ENCODE peak calls at places on chromosomes 5 and 9, in four cellular contexts. G, B, T and Y are unnamed samples.

GRCh38 chr5:43432486-43433365 is 20.5 kb upstream of the CCL28 start:
- DNase-seq in B (peak), G (no peak), T (peak), Y (no peak)

GRCh38 chr9:38020251-38021076 is 48.6 kb downstream of the SHB start:
- DNase-seq in G (no peak), T (no peak), B (no peak), Y (no peak)

GRCh38 chr5:150013931-150014330 is 13.4 kb downstream of the HMGXB3 start:
- DNase-seq in G (no peak), B (no peak), T (no peak), Y (no peak)

GRCh38 chr5:88384901-88385300 is 116.3 kb upstream of the TMEM161B start:
- DNase-seq in T (no peak), B (no peak), G (no peak), Y (no peak)

GRCh38 chr9:128341435-128341849 is 1.1 kb downstream of the SLC27A4 start:
- DNase-seq in G (peak), T (no peak), B (peak), Y (peak)

GRCh38 chr9:112203536-112203935 is 28.4 kb upstream of the SUSD1 start:
- DNase-seq in T (peak), B (peak), G (no peak), Y (no peak)

GRCh38 chr5:146041180-146041789 is 64.1 kb downstream of the PLAC8L1 start:
- DNase-seq in G (no peak), B (no peak), T (no peak), Y (no peak)

GRCh38 chr5:153256-153655 is 38.0 kb upstream of the LRRC14B start:
- DNase-seq in B (peak), G (no peak), T (no peak), Y (no peak)

GRCh38 chr5:150263801-150264621 is 25.6 kb downstream of the CAMK2A start:
- DNase-seq in T (peak), B (peak), G (no peak), Y (peak)

GRCh38 chr5:44605926-44606325 is 202.8 kb upstream of the MRPS30 start:
- DNase-seq in B (no peak), G (no peak), T (no peak), Y (no peak)

GRCh38 chr9:132997591-132997990 is 19.1 kb downstream of the GFI1B start:
- DNase-seq in G (no peak), T (no peak), B (peak), Y (no peak)

GRCh38 chr5:179152941-179153340 is 92.8 kb downstream of the ZNF354C start:
- DNase-seq in G (no peak), T (no peak), B (no peak), Y (no peak)

GRCh38 chr5:111997308-111998159 is 240.5 kb upstream of the NREP start:
- DNase-seq in T (peak), B (peak), G (no peak), Y (no peak)